ENCODE peak calls at places on chromosome 21, in eight cellular contexts. R is CD8-positive, alpha-beta T cell; D is GM23248; G is PC-3; I is CD8-positive, alpha-beta memory T cell; X is left ventricle myocardium inferior; F is lower lobe of right lung; P is NT2/D1. B is an unnamed sample.

GRCh38 chr21:42561742-42562141 is 48.1 kb downstream of the SLC37A1 start:
- DNase-seq in R (no peak), D (no peak), G (no peak), I (no peak), X (no peak), F (peak; percentile 44), P (no peak), B (no peak)

GRCh38 chr21:17782051-17782450 is 37.1 kb downstream of the C21orf91 start:
- DNase-seq in R (no peak), D (no peak), G (no peak), I (no peak), X (no peak), F (no peak), P (no peak), B (no peak)

GRCh38 chr21:35275776-35276175 is 226.7 kb upstream of the RUNX1 start:
- DNase-seq in R (no peak), D (peak; percentile 37), G (peak; percentile 91), I (no peak), X (no peak), F (no peak), P (no peak), B (no peak)

GRCh38 chr21:18023099-18023498 is 203.9 kb upstream of the C21orf91 start:
- DNase-seq in R (no peak), D (no peak), G (no peak), I (no peak), X (no peak), F (no peak), P (no peak), B (no peak)

GRCh38 chr21:28235169-28235892 is 757.3 kb downstream of the LTN1 start:
- DNase-seq in R (no peak), D (no peak), G (no peak), I (no peak), X (peak; percentile 22), F (peak; percentile 45), P (no peak), B (no peak)

GRCh38 chr21:31873696-31874599 is 1.1 kb downstream of the HUNK start:
- DNase-seq in R (no peak), D (peak; percentile 67), G (peak; percentile 16), I (no peak), X (peak; percentile 33), F (peak; percentile 57), P (peak; percentile 65), B (no peak)

GRCh38 chr21:36150192-36150711 is 6.4 kb upstream of the DOP1B start:
- DNase-seq in R (no peak), D (peak; percentile 62), G (no peak), I (no peak), X (peak; percentile 38), F (peak; percentile 71), P (no peak), B (no peak)

GRCh38 chr21:15498455-15498854 is 231.3 kb upstream of the USP25 start:
- DNase-seq in R (no peak), D (no peak), G (no peak), I (no peak), X (no peak), F (no peak), P (no peak), B (no peak)

GRCh38 chr21:35051287-35051818 is 2.3 kb upstream of the RUNX1 start:
- DNase-seq in R (peak; percentile 74), D (peak; percentile 97), G (peak; percentile 97), I (peak; percentile 89), X (peak; percentile 83), F (peak; percentile 95), P (peak; percentile 70), B (peak; percentile 69)

GRCh38 chr21:15276243-15276642 is 211.4 kb upstream of the NRIP1 start:
- DNase-seq in R (no peak), D (no peak), G (no peak), I (no peak), X (no peak), F (no peak), P (no peak), B (no peak)

GRCh38 chr21:34844033-34844923 is 175.5 kb downstream of the CLIC6 start:
- DNase-seq in R (no peak), D (peak; percentile 58), G (no peak), I (no peak), X (peak; percentile 48), F (peak; percentile 58), P (no peak), B (no peak)

GRCh38 chr21:14877581-14878228 is 187.1 kb downstream of the NRIP1 start:
- DNase-seq in R (no peak), D (peak; percentile 45), G (peak; percentile 97), I (no peak), X (no peak), F (no peak), P (no peak), B (no peak)

GRCh38 chr21:14353712-14354111 is 29.2 kb downstream of the HSPA13 start:
- DNase-seq in R (no peak), D (no peak), G (no peak), I (no peak), X (no peak), F (no peak), P (no peak), B (no peak)

GRCh38 chr21:46215436-46216131 is 13.0 kb downstream of the LSS start:
- DNase-seq in R (no peak), D (no peak), G (no peak), I (peak; percentile 35), X (no peak), F (no peak), P (no peak), B (no peak)

GRCh38 chr21:29125979-29126378 is 4.5 kb upstream of the MAP3K7CL start:
- DNase-seq in R (no peak), D (no peak), G (no peak), I (no peak), X (no peak), F (no peak), P (no peak), B (no peak)

GRCh38 chr21:46193829-46194373 is 9.6 kb upstream of the SPATC1L start:
- DNase-seq in R (no peak), D (no peak), G (no peak), I (peak; percentile 30), X (no peak), F (peak; percentile 26), P (no peak), B (no peak)

GRCh38 chr21:32916088-32916487 is 109.6 kb upstream of the OLIG2 start:
- DNase-seq in R (no peak), D (no peak), G (no peak), I (no peak), X (no peak), F (no peak), P (no peak), B (no peak)

GRCh38 chr21:35963920-35964451 is 96.3 kb downstream of the SETD4 start:
- DNase-seq in R (no peak), D (no peak), G (no peak), I (no peak), X (no peak), F (no peak), P (no peak), B (no peak)

DNA sequence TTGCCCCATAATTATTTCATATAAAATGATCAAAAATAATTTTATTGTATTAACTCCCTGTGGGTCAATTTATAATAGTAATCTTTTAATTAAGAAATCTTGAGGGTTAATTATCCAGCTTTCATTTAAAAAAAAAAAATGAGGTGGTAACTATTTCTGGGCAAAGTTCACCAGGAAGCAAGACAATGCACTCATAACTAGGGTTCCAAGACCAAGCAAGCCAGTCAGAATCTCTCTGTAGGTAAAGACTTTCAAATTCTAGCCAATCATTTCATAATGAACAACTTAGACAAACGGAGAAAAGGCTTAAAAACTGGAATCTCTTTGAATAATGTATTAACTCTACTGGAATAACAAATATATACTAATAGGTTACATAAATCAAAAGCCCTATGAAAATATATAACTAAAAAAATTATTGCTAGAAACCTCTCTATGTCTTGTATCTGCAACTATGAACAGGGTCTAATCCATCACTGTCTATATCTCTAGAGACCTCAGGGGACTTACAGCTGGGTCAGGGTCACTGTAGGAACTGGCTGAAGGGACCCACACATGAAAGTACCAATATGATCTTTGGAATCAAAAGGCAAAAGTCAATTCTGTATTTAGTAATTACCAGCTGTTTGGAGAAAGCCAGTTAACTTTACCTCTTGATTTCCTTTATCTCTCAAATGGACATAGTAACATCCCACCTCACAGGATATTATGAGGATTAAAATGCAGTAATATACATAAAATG is 43.3 kb downstream of the APP start:
- DNase-seq in R (no peak), D (no peak), G (no peak), I (no peak), X (no peak), F (no peak), P (no peak), B (no peak)
- H3K4me3 ChIP-seq in R (no peak overlapping the region), D (peak overlapping the region; percentile 51), G (no peak overlapping the region), I (no peak overlapping the region), X (peak overlapping the region; percentile 26), F (no peak overlapping the region), P (no peak overlapping the region), B (no peak overlapping the region)

DNA sequence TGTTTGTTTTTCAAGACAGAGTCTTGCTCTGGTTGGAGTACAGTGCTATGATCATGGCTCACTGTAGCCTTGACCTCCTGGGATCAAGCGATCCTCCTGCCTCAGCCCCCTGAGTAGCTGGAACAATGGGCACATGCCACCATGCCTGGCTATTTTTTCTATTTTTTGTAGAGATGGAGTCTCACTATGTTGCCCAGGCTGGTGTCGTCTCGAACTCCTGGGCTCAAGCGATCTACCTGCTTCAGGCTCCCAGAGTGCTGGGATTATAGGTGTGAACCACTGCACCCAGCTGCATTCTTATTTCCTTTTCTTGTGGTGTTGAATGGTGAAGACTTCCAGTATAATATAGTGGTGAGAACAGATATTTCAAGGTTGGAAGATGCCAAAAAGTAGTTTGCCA is 28.0 kb downstream of the B3GALT5 start:
- DNase-seq in R (no peak), D (no peak), G (no peak), I (no peak), X (no peak), F (no peak), P (no peak), B (no peak)
- H3K4me3 ChIP-seq in R (no peak overlapping the region), D (no peak overlapping the region), G (no peak overlapping the region), I (no peak overlapping the region), X (no peak overlapping the region), F (no peak overlapping the region), P (no peak overlapping the region), B (no peak overlapping the region)

DNA sequence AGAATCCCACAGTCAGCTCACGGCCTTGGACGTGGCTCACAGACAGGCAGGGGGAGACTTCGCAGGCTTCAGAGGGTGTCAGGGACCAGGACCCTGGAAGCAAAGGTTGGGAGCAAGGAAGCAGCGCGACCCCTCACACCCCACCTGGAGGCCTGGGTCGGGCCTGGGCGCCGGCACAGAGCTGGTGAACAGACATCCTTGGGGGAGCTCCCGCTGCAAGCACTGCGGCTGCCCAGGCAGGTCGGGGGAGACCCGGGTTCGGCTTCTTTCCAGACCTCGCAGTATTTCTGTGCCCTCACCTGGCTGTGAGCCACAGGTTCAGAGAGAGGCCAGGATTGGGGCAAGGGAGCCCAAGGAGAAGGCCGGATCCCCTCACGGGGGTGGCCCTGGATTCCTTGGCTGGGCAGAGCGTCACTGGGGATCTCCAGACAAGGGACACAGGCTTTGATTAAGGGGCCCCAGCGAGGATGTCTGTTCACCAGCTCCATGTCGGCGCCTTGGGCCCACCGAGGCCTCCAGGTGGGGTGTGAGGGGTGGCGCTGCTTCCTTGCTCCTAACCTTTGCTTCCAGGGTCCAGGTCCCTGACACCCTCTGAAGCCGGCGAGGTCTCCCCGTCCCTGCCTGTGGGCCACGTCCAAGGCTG is 37.9 kb upstream of the TSPEAR start:
- DNase-seq in R (no peak), D (no peak), G (no peak), I (peak; percentile 33), X (no peak), F (no peak), P (no peak), B (no peak)
- H3K4me3 ChIP-seq in R (no peak overlapping the region), D (no peak overlapping the region), G (no peak overlapping the region), I (no peak overlapping the region), X (no peak overlapping the region), F (no peak overlapping the region), P (peak overlapping the region; percentile 73), B (no peak overlapping the region)

GRCh38 chr21:44490405-44490804 is 35.1 kb downstream of the LRRC3 start:
- DNase-seq in R (no peak), D (no peak), G (no peak), I (no peak), X (no peak), F (no peak), P (no peak), B (no peak)
- H3K4me3 ChIP-seq in R (no peak overlapping the region), D (no peak overlapping the region), G (no peak overlapping the region), I (no peak overlapping the region), X (no peak overlapping the region), F (no peak overlapping the region), P (no peak overlapping the region), B (no peak overlapping the region)